ENCODE peak calls at places on chromosomes 16 and 17, in ten cellular contexts. One of them, this sample, is unnamed.

GRCh38 chr17:58531661-58532554 is 17.5 kb upstream of the MTMR4 start:
- DNase-seq in CD4-positive, alpha-beta T cell: peak; percentile 57
- DNase-seq in NB4: peak; percentile 56
- DNase-seq in fibroblast of villous mesenchyme: peak; percentile 48
- DNase-seq in cardiac fibroblast: no peak
- DNase-seq in upper lobe of left lung: peak; percentile 95
- DNase-seq in left lung: peak; percentile 94
- DNase-seq in PC-3: peak; percentile 56
- DNase-seq in fibroblast of mammary gland: peak; percentile 12
- DNase-seq in AG10803: peak; percentile 23
- DNase-seq in this sample: no peak

GRCh38 chr16:89322381-89323119 is 105.0 kb downstream of the ZNF778 start:
- DNase-seq in NB4: peak; percentile 67
- DNase-seq in left lung: peak; percentile 84
- DNase-seq in AG10803: peak; percentile 78
- DNase-seq in CD4-positive, alpha-beta T cell: no peak
- DNase-seq in PC-3: peak; percentile 68
- DNase-seq in fibroblast of mammary gland: peak; percentile 87
- DNase-seq in cardiac fibroblast: peak; percentile 67
- DNase-seq in fibroblast of villous mesenchyme: peak; percentile 82
- DNase-seq in upper lobe of left lung: peak; percentile 67
- DNase-seq in this sample: no peak

GRCh38 chr16:12680531-12680930 is 123.2 kb downstream of the CPPED1 start:
- DNase-seq in fibroblast of villous mesenchyme: no peak
- DNase-seq in NB4: no peak
- DNase-seq in cardiac fibroblast: no peak
- DNase-seq in CD4-positive, alpha-beta T cell: no peak
- DNase-seq in AG10803: no peak
- DNase-seq in left lung: no peak
- DNase-seq in upper lobe of left lung: no peak
- DNase-seq in fibroblast of mammary gland: no peak
- DNase-seq in PC-3: no peak
- DNase-seq in this sample: no peak

GRCh38 chr16:4332623-4333307 is 16.9 kb downstream of the GLIS2 start:
- DNase-seq in fibroblast of villous mesenchyme: no peak
- DNase-seq in AG10803: no peak
- DNase-seq in cardiac fibroblast: no peak
- DNase-seq in upper lobe of left lung: no peak
- DNase-seq in fibroblast of mammary gland: no peak
- DNase-seq in CD4-positive, alpha-beta T cell: no peak
- DNase-seq in left lung: no peak
- DNase-seq in NB4: no peak
- DNase-seq in PC-3: no peak
- DNase-seq in this sample: no peak

GRCh38 chr17:33299115-33299514 is 6.0 kb upstream of the ASIC2 start:
- DNase-seq in cardiac fibroblast: no peak
- DNase-seq in upper lobe of left lung: no peak
- DNase-seq in NB4: no peak
- DNase-seq in AG10803: no peak
- DNase-seq in fibroblast of mammary gland: no peak
- DNase-seq in fibroblast of villous mesenchyme: no peak
- DNase-seq in CD4-positive, alpha-beta T cell: no peak
- DNase-seq in left lung: no peak
- DNase-seq in PC-3: no peak
- DNase-seq in this sample: no peak

GRCh38 chr17:76115138-76115754 is 11.7 kb upstream of the EXOC7 start:
- DNase-seq in fibroblast of villous mesenchyme: no peak
- DNase-seq in cardiac fibroblast: no peak
- DNase-seq in CD4-positive, alpha-beta T cell: no peak
- DNase-seq in NB4: no peak
- DNase-seq in fibroblast of mammary gland: no peak
- DNase-seq in AG10803: no peak
- DNase-seq in upper lobe of left lung: no peak
- DNase-seq in left lung: no peak
- DNase-seq in PC-3: no peak
- DNase-seq in this sample: no peak

GRCh38 chr16:81277681-81278080 is 37.1 kb upstream of the GAN start:
- DNase-seq in AG10803: no peak
- DNase-seq in upper lobe of left lung: no peak
- DNase-seq in PC-3: peak; percentile 75
- DNase-seq in NB4: no peak
- DNase-seq in CD4-positive, alpha-beta T cell: no peak
- DNase-seq in fibroblast of mammary gland: no peak
- DNase-seq in left lung: no peak
- DNase-seq in fibroblast of villous mesenchyme: no peak
- DNase-seq in cardiac fibroblast: no peak
- DNase-seq in this sample: no peak

GRCh38 chr16:48384305-48384981 is 770 bp downstream of the SIAH1 start:
- DNase-seq in AG10803: peak; percentile 46
- DNase-seq in left lung: peak; percentile 90
- DNase-seq in NB4: peak; percentile 70
- DNase-seq in PC-3: peak; percentile 24
- DNase-seq in upper lobe of left lung: peak; percentile 92
- DNase-seq in CD4-positive, alpha-beta T cell: no peak
- DNase-seq in fibroblast of mammary gland: peak; percentile 30
- DNase-seq in fibroblast of villous mesenchyme: peak; percentile 67
- DNase-seq in cardiac fibroblast: peak; percentile 37
- DNase-seq in this sample: no peak

GRCh38 chr17:38702900-38703741 is 2.0 kb upstream of the MLLT6 start:
- DNase-seq in fibroblast of mammary gland: no peak
- DNase-seq in cardiac fibroblast: no peak
- DNase-seq in CD4-positive, alpha-beta T cell: no peak
- DNase-seq in fibroblast of villous mesenchyme: no peak
- DNase-seq in PC-3: peak; percentile 14
- DNase-seq in NB4: peak; percentile 62
- DNase-seq in upper lobe of left lung: peak; percentile 84
- DNase-seq in AG10803: no peak
- DNase-seq in left lung: peak; percentile 88
- DNase-seq in this sample: no peak

GRCh38 chr16:14444979-14445810 is 184.9 kb downstream of the PARN start:
- DNase-seq in fibroblast of villous mesenchyme: no peak
- DNase-seq in upper lobe of left lung: no peak
- DNase-seq in left lung: no peak
- DNase-seq in PC-3: no peak
- DNase-seq in cardiac fibroblast: no peak
- DNase-seq in NB4: no peak
- DNase-seq in fibroblast of mammary gland: no peak
- DNase-seq in CD4-positive, alpha-beta T cell: no peak
- DNase-seq in AG10803: no peak
- DNase-seq in this sample: no peak

GRCh38 chr17:6786618-6787017 is 10.6 kb downstream of the FBXO39 start:
- DNase-seq in cardiac fibroblast: peak; percentile 90
- DNase-seq in fibroblast of mammary gland: peak; percentile 94
- DNase-seq in upper lobe of left lung: no peak
- DNase-seq in left lung: no peak
- DNase-seq in CD4-positive, alpha-beta T cell: no peak
- DNase-seq in AG10803: peak; percentile 77
- DNase-seq in PC-3: peak; percentile 58
- DNase-seq in NB4: no peak
- DNase-seq in fibroblast of villous mesenchyme: peak; percentile 47
- DNase-seq in this sample: no peak

GRCh38 chr17:55168970-55169687 is 95.6 kb upstream of the HLF start:
- DNase-seq in NB4: no peak
- DNase-seq in fibroblast of villous mesenchyme: no peak
- DNase-seq in cardiac fibroblast: no peak
- DNase-seq in left lung: no peak
- DNase-seq in CD4-positive, alpha-beta T cell: no peak
- DNase-seq in upper lobe of left lung: no peak
- DNase-seq in fibroblast of mammary gland: no peak
- DNase-seq in AG10803: no peak
- DNase-seq in PC-3: no peak
- DNase-seq in this sample: no peak
- TF ChIP-seq CTCF in NB4: no peak
- TF ChIP-seq CTCF in fibroblast of villous mesenchyme: no peak
- TF ChIP-seq CTCF in cardiac fibroblast: no peak
- TF ChIP-seq CTCF in left lung: no peak
- TF ChIP-seq CTCF in CD4-positive, alpha-beta T cell: no peak
- TF ChIP-seq CTCF in upper lobe of left lung: no peak
- TF ChIP-seq CTCF in fibroblast of mammary gland: no peak
- TF ChIP-seq CTCF in AG10803: no peak
- TF ChIP-seq CTCF in PC-3: no peak
- TF ChIP-seq CTCF in this sample: no peak

GRCh38 chr16:87318158-87318644 is 1.0 kb upstream of the C16orf95 start:
- DNase-seq in upper lobe of left lung: no peak
- DNase-seq in fibroblast of villous mesenchyme: peak; percentile 22
- DNase-seq in NB4: no peak
- DNase-seq in fibroblast of mammary gland: peak; percentile 45
- DNase-seq in left lung: no peak
- DNase-seq in AG10803: no peak
- DNase-seq in PC-3: peak; percentile 3
- DNase-seq in cardiac fibroblast: no peak
- DNase-seq in CD4-positive, alpha-beta T cell: no peak
- DNase-seq in this sample: no peak
- TF ChIP-seq CTCF in upper lobe of left lung: no peak
- TF ChIP-seq CTCF in fibroblast of villous mesenchyme: no peak
- TF ChIP-seq CTCF in NB4: no peak
- TF ChIP-seq CTCF in fibroblast of mammary gland: no peak
- TF ChIP-seq CTCF in left lung: no peak
- TF ChIP-seq CTCF in AG10803: no peak
- TF ChIP-seq CTCF in PC-3: no peak
- TF ChIP-seq CTCF in cardiac fibroblast: no peak
- TF ChIP-seq CTCF in CD4-positive, alpha-beta T cell: no peak
- TF ChIP-seq CTCF in this sample: no peak

GRCh38 chr17:163514-164103 is 17.8 kb downstream of the DOC2B start:
- DNase-seq in NB4: no peak
- DNase-seq in PC-3: peak; percentile 34
- DNase-seq in upper lobe of left lung: peak; percentile 51
- DNase-seq in fibroblast of mammary gland: no peak
- DNase-seq in AG10803: no peak
- DNase-seq in CD4-positive, alpha-beta T cell: no peak
- DNase-seq in cardiac fibroblast: no peak
- DNase-seq in fibroblast of villous mesenchyme: no peak
- DNase-seq in left lung: no peak
- DNase-seq in this sample: no peak

GRCh38 chr17:165939-166338 is 15.5 kb downstream of the DOC2B start:
- DNase-seq in CD4-positive, alpha-beta T cell: no peak
- DNase-seq in AG10803: no peak
- DNase-seq in upper lobe of left lung: peak; percentile 50
- DNase-seq in fibroblast of mammary gland: no peak
- DNase-seq in NB4: no peak
- DNase-seq in cardiac fibroblast: no peak
- DNase-seq in left lung: peak; percentile 53
- DNase-seq in PC-3: no peak
- DNase-seq in fibroblast of villous mesenchyme: no peak
- DNase-seq in this sample: no peak

GRCh38 chr17:161481-161880 is 20.0 kb downstream of the DOC2B start:
- DNase-seq in fibroblast of mammary gland: no peak
- DNase-seq in cardiac fibroblast: no peak
- DNase-seq in AG10803: no peak
- DNase-seq in upper lobe of left lung: peak; percentile 37
- DNase-seq in NB4: no peak
- DNase-seq in CD4-positive, alpha-beta T cell: no peak
- DNase-seq in left lung: peak; percentile 43
- DNase-seq in PC-3: no peak
- DNase-seq in fibroblast of villous mesenchyme: no peak
- DNase-seq in this sample: no peak

GRCh38 chr17:162689-163088 is 18.8 kb downstream of the DOC2B start:
- DNase-seq in cardiac fibroblast: no peak
- DNase-seq in NB4: no peak
- DNase-seq in left lung: no peak
- DNase-seq in upper lobe of left lung: peak; percentile 43
- DNase-seq in fibroblast of mammary gland: no peak
- DNase-seq in PC-3: no peak
- DNase-seq in fibroblast of villous mesenchyme: no peak
- DNase-seq in AG10803: no peak
- DNase-seq in CD4-positive, alpha-beta T cell: no peak
- DNase-seq in this sample: no peak

DNA sequence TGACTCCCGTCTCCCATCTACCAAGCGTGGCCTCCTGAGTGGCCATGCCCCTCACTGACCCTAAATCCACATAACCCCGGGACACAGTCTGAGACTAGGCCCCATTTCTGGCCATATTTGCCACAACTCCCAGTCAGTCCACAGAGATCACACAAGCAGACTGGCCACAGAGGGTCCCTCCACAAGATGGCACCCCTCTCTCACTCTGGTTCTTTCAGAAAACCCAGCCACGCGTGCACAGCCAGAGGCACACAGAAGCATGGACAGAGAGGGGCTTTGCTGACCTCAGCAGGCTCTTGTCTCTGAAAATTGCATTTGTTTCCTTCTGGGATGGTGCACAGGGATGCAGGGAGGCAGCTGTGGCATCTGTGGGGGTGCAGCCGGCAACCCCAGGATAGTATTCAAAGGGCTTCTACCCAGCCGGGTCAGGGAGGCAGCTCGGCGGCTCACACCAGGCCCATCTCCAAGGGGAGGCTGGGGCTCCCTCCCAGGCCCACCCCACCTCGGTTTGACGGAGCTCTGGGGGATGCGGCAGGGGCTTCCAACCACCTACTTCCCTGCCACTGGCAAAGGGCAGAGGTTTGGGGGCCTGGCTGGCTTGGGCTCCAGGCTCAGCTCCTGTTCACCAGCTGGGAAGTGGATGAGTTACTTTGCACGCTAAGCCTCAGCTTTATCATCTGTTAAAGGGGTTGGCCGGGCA is 16.8 kb downstream of the DOC2B start:
- DNase-seq in cardiac fibroblast: peak; percentile 36
- DNase-seq in fibroblast of villous mesenchyme: peak; percentile 47
- DNase-seq in PC-3: peak; percentile 21
- DNase-seq in upper lobe of left lung: peak; percentile 67
- DNase-seq in CD4-positive, alpha-beta T cell: peak; percentile 31
- DNase-seq in fibroblast of mammary gland: peak; percentile 25
- DNase-seq in AG10803: peak; percentile 40
- DNase-seq in left lung: peak; percentile 72
- DNase-seq in NB4: peak; percentile 55
- DNase-seq in this sample: no peak
- TF ChIP-seq CTCF in cardiac fibroblast: peak; percentile 50
- TF ChIP-seq CTCF in fibroblast of villous mesenchyme: peak; percentile 63
- TF ChIP-seq CTCF in PC-3: peak; percentile 29
- TF ChIP-seq CTCF in upper lobe of left lung: peak; percentile 51
- TF ChIP-seq CTCF in CD4-positive, alpha-beta T cell: no peak
- TF ChIP-seq CTCF in fibroblast of mammary gland: peak; percentile 34
- TF ChIP-seq CTCF in AG10803: peak; percentile 62
- TF ChIP-seq CTCF in left lung: peak; percentile 31
- TF ChIP-seq CTCF in NB4: peak; percentile 40
- TF ChIP-seq CTCF in this sample: no peak

GRCh38 chr17:81400154-81400938 is 5.1 kb downstream of the BAHCC1 start:
- DNase-seq in fibroblast of villous mesenchyme: peak; percentile 76
- DNase-seq in PC-3: peak; percentile 58
- DNase-seq in NB4: peak; percentile 81
- DNase-seq in cardiac fibroblast: peak; percentile 71
- DNase-seq in left lung: no peak
- DNase-seq in upper lobe of left lung: peak; percentile 89
- DNase-seq in AG10803: peak; percentile 53
- DNase-seq in fibroblast of mammary gland: no peak
- DNase-seq in CD4-positive, alpha-beta T cell: no peak
- DNase-seq in this sample: no peak
- TF ChIP-seq CTCF in fibroblast of villous mesenchyme: no peak
- TF ChIP-seq CTCF in PC-3: no peak
- TF ChIP-seq CTCF in NB4: no peak
- TF ChIP-seq CTCF in cardiac fibroblast: no peak
- TF ChIP-seq CTCF in left lung: no peak
- TF ChIP-seq CTCF in upper lobe of left lung: no peak
- TF ChIP-seq CTCF in AG10803: no peak
- TF ChIP-seq CTCF in fibroblast of mammary gland: no peak
- TF ChIP-seq CTCF in CD4-positive, alpha-beta T cell: no peak
- TF ChIP-seq CTCF in this sample: no peak